ENCODE peak calls at places on chromosomes 12 and 14, in five cellular contexts. U is effector memory CD4-positive, alpha-beta T cell; S is HTR-8/SVneo; Y is sciatic nerve; D is lung. A is an unnamed sample.

GRCh38 chr12:30548203-30548602 is 147.5 kb downstream of the IPO8 start:
- DNase-seq in S (no peak), D (no peak), U (no peak), Y (no peak), A (no peak)

GRCh38 chr12:42918387-42918786 is 328.8 kb upstream of the PRICKLE1 start:
- DNase-seq in U (no peak), Y (no peak), S (no peak), D (no peak), A (no peak)

GRCh38 chr12:39839072-39839471 is 219.5 kb upstream of the ABCD2 start:
- DNase-seq in Y (no peak), D (no peak), U (no peak), S (no peak), A (no peak)

GRCh38 chr12:116492703-116493324 is 66.4 kb upstream of the MAP1LC3B2 start:
- DNase-seq in S (no peak), D (no peak), Y (no peak), U (no peak), A (no peak)

GRCh38 chr12:128856035-128856790 is 2.9 kb downstream of the GLT1D1 start:
- DNase-seq in S (no peak), D (no peak), U (no peak), Y (no peak), A (no peak)

GRCh38 chr12:105860556-105861207 is 278.1 kb downstream of the NUAK1 start:
- DNase-seq in D (no peak), Y (no peak), S (no peak), U (no peak), A (no peak)

GRCh38 chr14:63777024-63777423 is 49.2 kb upstream of the SGPP1 start:
- DNase-seq in S (peak), D (no peak), U (no peak), Y (no peak), A (no peak)

GRCh38 chr12:120367924-120368788 is 808 bp downstream of the MSI1 start:
- DNase-seq in U (no peak), Y (no peak), D (no peak), S (no peak), A (no peak)

GRCh38 chr14:68703093-68703492 is 89.8 kb downstream of the ZFP36L1 start:
- DNase-seq in Y (no peak), U (peak), D (no peak), S (peak), A (peak)

GRCh38 chr12:80912906-80913769 is 24.6 kb downstream of the LIN7A start:
- DNase-seq in S (no peak), U (no peak), D (peak), Y (no peak), A (no peak)

GRCh38 chr12:46786774-46787173 is 39.0 kb downstream of the SLC38A4 start:
- DNase-seq in Y (no peak), U (no peak), S (peak), D (no peak), A (no peak)

GRCh38 chr12:119393685-119394084 is 59.2 kb downstream of the CCDC60 start:
- DNase-seq in D (no peak), U (no peak), S (no peak), Y (no peak), A (no peak)

GRCh38 chr12:3717283-3717974 is 35.5 kb downstream of the CRACR2A start:
- DNase-seq in Y (no peak), S (no peak), U (no peak), D (no peak), A (no peak)

GRCh38 chr12:115661103-115661502 is 616.4 kb downstream of the MED13L start:
- DNase-seq in Y (no peak), D (no peak), S (no peak), U (no peak), A (no peak)

GRCh38 chr12:89960011-89960507 is 251.4 kb upstream of the ATP2B1 start:
- DNase-seq in S (no peak), D (no peak), U (no peak), Y (no peak), A (no peak)

GRCh38 chr14:74946659-74947281 is 8.6 kb downstream of the PGF start:
- DNase-seq in D (no peak), S (no peak), U (no peak), Y (no peak), A (no peak)

GRCh38 chr14:90760591-90761316 is 55.5 kb downstream of the TTC7B start:
- DNase-seq in S (peak), Y (no peak), D (no peak), U (no peak), A (no peak)

GRCh38 chr12:111636209-111636928 is 37.3 kb upstream of the ATXN2 start:
- DNase-seq in Y (peak), S (no peak), U (no peak), D (peak), A (no peak)